ENCODE peak calls at places on chromosomes 13 and 19, in six cellular contexts. G, W, M, O, I and K are unnamed samples.

GRCh38 chr19:16074488-16075365 is 1.6 kb upstream of the TPM4 start:
- DNase-seq in G (no peak), W (no peak), M (no peak), O (no peak), I (no peak), K (no peak)

GRCh38 chr19:17340871-17341357 is 3.6 kb downstream of the GTPBP3 start:
- DNase-seq in G (no peak), W (no peak), M (no peak), O (no peak), I (no peak), K (no peak)

GRCh38 chr13:77979721-77980377 is 61.2 kb upstream of the EDNRB start:
- DNase-seq in G (no peak), W (no peak), M (no peak), O (no peak), I (no peak), K (no peak)

GRCh38 chr19:10552596-10553053 is 8.9 kb downstream of the ATG4D start:
- DNase-seq in G (no peak), W (no peak), M (no peak), O (no peak), I (peak; percentile 67), K (peak; percentile 55)

GRCh38 chr13:112179995-112180394 is 113.0 kb downstream of the SOX1 start:
- DNase-seq in G (no peak), W (no peak), M (no peak), O (no peak), I (no peak), K (no peak)

GRCh38 chr13:44112700-44113329 is 233.1 kb downstream of the LACC1 start:
- DNase-seq in G (no peak), W (no peak), M (no peak), O (no peak), I (no peak), K (no peak)

GRCh38 chr19:15280915-15281683 is 48.9 kb upstream of the EPHX3 start:
- DNase-seq in G (peak; percentile 78), W (peak; percentile 67), M (peak; percentile 81), O (peak; percentile 72), I (no peak), K (peak; percentile 94)

GRCh38 chr13:110346661-110347067 is 39.6 kb downstream of the COL4A2 start:
- DNase-seq in G (no peak), W (peak; percentile 96), M (no peak), O (no peak), I (no peak), K (no peak)

GRCh38 chr13:61128850-61129645 is 286.6 kb downstream of the PCDH20 start:
- DNase-seq in G (no peak), W (peak; percentile 13), M (no peak), O (no peak), I (no peak), K (no peak)

GRCh38 chr19:16336571-16336970 is 11.9 kb downstream of the KLF2 start:
- DNase-seq in G (no peak), W (no peak), M (no peak), O (no peak), I (no peak), K (no peak)

GRCh38 chr13:110130431-110130830 is 176.5 kb downstream of the COL4A1 start:
- DNase-seq in G (no peak), W (no peak), M (no peak), O (no peak), I (no peak), K (peak; percentile 42)

GRCh38 chr13:21435710-21436151 is 23.4 kb downstream of the ZDHHC20 start:
- DNase-seq in G (peak; percentile 14), W (peak; percentile 94), M (no peak), O (peak; percentile 23), I (no peak), K (no peak)

DNA sequence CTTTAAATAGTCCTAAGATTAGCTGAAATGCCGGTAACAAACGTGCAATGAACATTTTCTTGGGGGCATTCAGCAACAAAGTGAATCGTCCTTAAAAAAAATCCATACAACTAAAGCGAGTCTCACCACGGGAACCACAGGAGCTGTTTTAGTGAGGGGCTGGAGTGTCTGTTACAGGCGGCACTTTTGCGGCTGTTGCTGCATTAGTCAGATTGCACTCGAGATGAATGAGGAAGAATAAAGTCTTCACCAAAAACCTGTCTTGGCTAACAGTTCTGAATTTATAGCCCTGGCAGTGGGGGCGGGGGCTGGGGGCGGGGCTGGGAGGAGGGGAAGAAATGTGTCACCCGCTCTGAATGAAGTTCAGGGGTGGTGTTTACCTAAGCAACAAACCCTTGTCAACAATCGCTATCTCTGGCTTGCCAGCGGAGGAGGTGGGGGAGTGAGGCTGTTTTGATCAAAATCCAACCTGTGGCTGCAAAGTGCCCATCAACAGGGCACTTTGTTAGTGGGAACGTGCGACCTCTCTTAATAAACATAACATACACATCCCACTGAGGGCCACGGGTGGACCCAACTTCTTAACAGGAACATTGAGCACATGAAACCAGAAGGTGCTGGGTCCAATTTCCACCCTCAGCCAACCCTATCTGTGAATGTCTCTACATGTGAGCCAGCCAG is 44.5 kb downstream of the RFX2 start:
- DNase-seq in G (no peak), W (peak; percentile 56), M (no peak), O (no peak), I (peak; percentile 29), K (no peak)
- H3K4me3 ChIP-seq in G (no peak overlapping the region), W (no peak overlapping the region), M (peak overlapping the region; percentile 2), O (no peak overlapping the region), I (no peak overlapping the region), K (no peak overlapping the region)

DNA sequence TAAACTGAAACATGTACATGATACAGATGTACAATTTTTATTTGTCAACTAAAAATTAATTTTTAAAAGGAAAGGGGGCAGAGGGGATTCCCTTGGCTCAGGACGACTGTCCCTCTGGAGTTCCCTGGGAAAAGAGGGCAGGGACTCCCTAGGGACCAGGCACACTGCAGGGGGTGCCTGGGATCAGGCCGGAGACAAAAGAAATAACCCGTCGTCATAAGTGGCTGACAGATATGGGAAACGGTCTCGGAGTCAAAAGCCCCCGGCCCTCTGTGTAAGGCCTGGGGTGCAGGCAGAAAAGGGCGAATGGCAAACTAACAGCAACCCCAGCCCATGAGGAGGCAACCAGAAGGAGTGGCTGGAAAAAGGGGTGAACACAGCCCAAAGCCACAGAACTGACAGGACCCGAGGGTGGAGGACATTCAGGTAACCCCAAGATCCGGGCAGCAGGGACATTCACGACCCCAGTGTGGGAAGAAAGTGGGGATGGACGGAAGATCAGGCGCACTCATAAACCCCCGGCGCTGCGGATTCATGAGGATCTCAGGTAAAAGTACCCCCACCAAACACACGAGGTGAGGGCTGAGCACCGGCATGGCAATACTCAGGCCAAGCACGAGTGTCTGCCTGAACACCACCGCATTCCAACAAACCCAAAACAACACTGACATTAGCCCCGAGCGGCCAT is 6.7 kb downstream of the MLLT1 start:
- DNase-seq in G (no peak), W (no peak), M (no peak), O (no peak), I (no peak), K (no peak)
- H3K4me3 ChIP-seq in G (peak overlapping the region; percentile 15), W (no peak overlapping the region), M (no peak overlapping the region), O (peak overlapping the region; percentile 46), I (no peak overlapping the region), K (no peak overlapping the region)

GRCh38 chr19:903266-903797 is 9.7 kb downstream of the R3HDM4 start:
- DNase-seq in G (no peak), W (no peak), M (no peak), O (no peak), I (no peak), K (peak; percentile 91)

GRCh38 chr19:902446-903226 is 9.4 kb downstream of the RNU6-9 start:
- DNase-seq in G (no peak), W (no peak), M (no peak), O (no peak), I (no peak), K (no peak)

GRCh38 chr19:904545-904944 is 8.5 kb downstream of the R3HDM4 start:
- DNase-seq in G (no peak), W (no peak), M (no peak), O (no peak), I (no peak), K (no peak)

GRCh38 chr19:907183-907853 is 5.7 kb downstream of the R3HDM4 start:
- DNase-seq in G (no peak), W (no peak), M (no peak), O (no peak), I (no peak), K (no peak)

DNA sequence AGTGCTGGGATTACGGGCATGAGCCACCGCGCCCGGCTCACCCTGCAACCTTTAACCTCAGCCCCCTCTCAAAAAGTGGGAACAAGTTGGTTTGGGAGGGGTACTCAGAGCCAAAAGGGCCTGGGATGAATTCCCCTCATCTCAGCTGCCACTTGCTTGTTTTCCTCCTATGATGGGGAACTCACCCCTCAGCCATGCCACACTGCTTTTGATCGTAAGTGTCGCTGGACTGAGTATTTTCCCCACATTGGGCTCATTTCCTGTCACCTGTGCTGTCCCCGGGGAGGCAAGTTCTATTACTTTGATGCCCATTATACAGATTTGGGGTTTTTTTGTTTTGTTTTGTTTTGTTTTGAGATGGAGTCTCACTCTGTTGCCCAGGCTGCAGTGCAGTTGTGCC is 6.5 kb downstream of the R3HDM4 start:
- DNase-seq in G (no peak), W (no peak), M (no peak), O (no peak), I (no peak), K (no peak)
- H3K4me3 ChIP-seq in G (no peak overlapping the region), W (no peak overlapping the region), M (no peak overlapping the region), O (no peak overlapping the region), I (no peak overlapping the region), K (no peak overlapping the region)

DNA sequence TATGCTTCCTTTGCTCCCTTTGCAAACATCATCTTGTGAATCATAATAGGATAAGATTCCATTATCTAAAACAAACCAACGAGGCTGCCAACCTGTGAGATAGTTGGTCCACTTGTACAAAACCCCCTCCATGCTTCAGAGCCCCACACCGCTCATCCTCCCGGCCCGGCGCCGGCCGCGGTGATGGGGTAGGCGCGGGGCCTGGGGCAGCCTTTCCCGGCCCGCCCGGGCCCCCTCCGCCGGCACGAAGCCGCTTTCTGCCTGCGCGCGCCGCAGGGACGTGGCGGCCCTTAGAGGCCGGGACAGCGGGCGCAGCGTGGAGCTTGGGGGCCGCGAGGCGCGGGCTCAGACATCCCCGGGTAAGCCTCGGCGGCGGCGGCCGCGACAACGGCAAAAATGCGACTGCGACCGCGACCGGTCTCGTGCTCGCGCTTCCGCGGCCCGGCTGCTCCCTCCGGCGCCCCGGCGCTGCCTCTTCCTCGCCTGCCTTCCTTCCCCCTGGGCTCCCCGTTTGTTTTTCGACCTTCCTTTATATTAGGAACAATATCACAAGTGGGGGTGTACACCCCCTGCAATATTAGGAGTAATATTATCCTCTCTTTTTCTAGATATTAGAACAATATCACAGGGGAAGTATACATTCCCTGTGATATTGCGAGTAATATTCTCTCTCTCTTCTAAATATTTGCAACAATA is 54.0 kb upstream of the CEACAM21 start:
- DNase-seq in G (no peak), W (no peak), M (peak; percentile 21), O (no peak), I (no peak), K (no peak)
- H3K4me3 ChIP-seq in G (no peak overlapping the region), W (no peak overlapping the region), M (peak overlapping the region; percentile 12), O (no peak overlapping the region), I (no peak overlapping the region), K (no peak overlapping the region)